ENCODE peak calls at places on chromosome 4, in five cellular contexts. X is non-pigmented ciliary epithelial cell, H is NCI-H2171, W is stromal cell of bone marrow, S is substantia nigra. E is an unnamed sample.

GRCh38 chr4:126807132-126807531 is 825.6 kb upstream of the INTU start:
- DNase-seq in X (no peak), H (no peak), W (no peak), S (no peak), E (no peak)

GRCh38 chr4:123505077-123505456 is 108.5 kb downstream of the SPRY1 start:
- DNase-seq in X (no peak), H (no peak), W (no peak), S (no peak), E (no peak)

GRCh38 chr4:153785830-153786721 is 2.8 kb downstream of the SFRP2 start:
- DNase-seq in X (no peak), H (no peak), W (no peak), S (no peak), E (no peak)

GRCh38 chr4:165301833-165302232 is 25.6 kb upstream of the MSMO1 start:
- DNase-seq in X (no peak), H (no peak), W (no peak), S (no peak), E (no peak)

GRCh38 chr4:76108467-76109181 is 34.1 kb downstream of the ART3 start:
- DNase-seq in X (no peak), H (no peak), W (peak), S (no peak), E (no peak)

GRCh38 chr4:169163495-169163894 is 107.3 kb downstream of the SH3RF1 start:
- DNase-seq in X (no peak), H (no peak), W (no peak), S (no peak), E (no peak)

GRCh38 chr4:176939445-176939844 is 146.7 kb upstream of the VEGFC start:
- DNase-seq in X (peak), H (no peak), W (peak), S (no peak), E (no peak)

GRCh38 chr4:101367201-101367600 is 19.9 kb upstream of the PPP3CA start:
- DNase-seq in X (peak), H (no peak), W (peak), S (no peak), E (no peak)

GRCh38 chr4:113840850-113841249 is 79.3 kb upstream of the CAMK2D start:
- DNase-seq in X (no peak), H (no peak), W (no peak), S (no peak), E (no peak)

GRCh38 chr4:184347251-184348239 is 126.8 kb downstream of the IRF2 start:
- DNase-seq in X (no peak), H (peak), W (no peak), S (no peak), E (peak)

GRCh38 chr4:11028334-11028733 is 343.8 kb upstream of the CLNK start:
- DNase-seq in X (no peak), H (no peak), W (no peak), S (no peak), E (no peak)

GRCh38 chr4:123260429-123261052 is 136.1 kb upstream of the SPRY1 start:
- DNase-seq in X (no peak), H (no peak), W (no peak), S (no peak), E (no peak)

GRCh38 chr4:3414421-3415279 is 27.1 kb upstream of the HGFAC start:
- DNase-seq in X (no peak), H (no peak), W (no peak), S (no peak), E (no peak)

GRCh38 chr4:186719925-186720694 is 3.5 kb downstream of the FAT1 start:
- DNase-seq in X (no peak), H (no peak), W (no peak), S (no peak), E (no peak)

GRCh38 chr4:165512464-165512863 is 133.7 kb downstream of the CPE start:
- DNase-seq in X (no peak), H (peak), W (no peak), S (no peak), E (no peak)

GRCh38 chr4:7193040-7193958 is 961 bp downstream of the SORCS2 start:
- DNase-seq in X (no peak), H (no peak), W (no peak), S (no peak), E (no peak)

GRCh38 chr4:26150948-26151347 is 169.9 kb upstream of the RBPJ start:
- DNase-seq in X (no peak), H (no peak), W (peak), S (no peak), E (peak)

GRCh38 chr4:171849823-171850222 is 36.6 kb downstream of the GALNTL6 start:
- DNase-seq in X (no peak), H (no peak), W (no peak), S (no peak), E (no peak)

GRCh38 chr4:139568206-139568969 is 12.4 kb upstream of the SETD7 start:
- DNase-seq in X (no peak), H (no peak), W (no peak), S (no peak), E (no peak)

GRCh38 chr4:61336911-61337310 is 136.8 kb downstream of the ADGRL3 start:
- DNase-seq in X (no peak), H (no peak), W (no peak), S (no peak), E (no peak)

GRCh38 chr4:146158036-146158745 is 17.3 kb upstream of the LSM6 start:
- DNase-seq in X (no peak), H (no peak), W (no peak), S (no peak), E (no peak)

GRCh38 chr4:156347412-156348075 is 393.9 kb upstream of the CTSO start:
- DNase-seq in X (no peak), H (no peak), W (no peak), S (no peak), E (no peak)

GRCh38 chr4:79209822-79210635 is 115.8 kb downstream of the NAA11 start:
- DNase-seq in X (peak), H (peak), W (no peak), S (no peak), E (peak)

GRCh38 chr4:15100380-15100779 is 98.1 kb downstream of the CPEB2 start:
- DNase-seq in X (no peak), H (no peak), W (no peak), S (no peak), E (no peak)

GRCh38 chr4:185204238-185204910 is 574 bp upstream of the CFAP97 start:
- DNase-seq in X (no peak), H (no peak), W (no peak), S (no peak), E (no peak)

GRCh38 chr4:56843421-56843899 is 22.0 kb upstream of the SPINK2 start:
- DNase-seq in X (no peak), H (no peak), W (no peak), S (no peak), E (no peak)

GRCh38 chr4:130183096-130183495 is 1087.1 kb downstream of the C4orf33 start:
- DNase-seq in X (no peak), H (no peak), W (no peak), S (no peak), E (no peak)

GRCh38 chr4:127309360-127310095 is 323.2 kb upstream of the INTU start:
- DNase-seq in X (peak), H (no peak), W (peak), S (no peak), E (no peak)

GRCh38 chr4:149823770-149824221 is 8.2 kb upstream of the IQCM start:
- DNase-seq in X (peak), H (no peak), W (peak), S (no peak), E (no peak)

GRCh38 chr4:151532001-151532708 is 123.2 kb downstream of the FHIP1A start:
- DNase-seq in X (no peak), H (no peak), W (no peak), S (no peak), E (no peak)

GRCh38 chr4:10079951-10080873 is 36.4 kb downstream of the WDR1 start:
- DNase-seq in X (no peak), H (no peak), W (no peak), S (no peak), E (no peak)

GRCh38 chr4:98162696-98163095 is 19.4 kb upstream of the STPG2 start:
- DNase-seq in X (no peak), H (no peak), W (no peak), S (no peak), E (no peak)

GRCh38 chr4:145452447-145453162 is 29.0 kb upstream of the SMAD1 start:
- DNase-seq in X (no peak), H (no peak), W (no peak), S (no peak), E (no peak)

GRCh38 chr4:189092596-189092995 is 848.1 kb upstream of the FRG1 start:
- DNase-seq in X (no peak), H (no peak), W (no peak), S (no peak), E (no peak)

GRCh38 chr4:173405840-173406606 is 7.1 kb upstream of the SCRG1 start:
- DNase-seq in X (no peak), H (no peak), W (no peak), S (no peak), E (no peak)

GRCh38 chr4:16727218-16727617 is 171.2 kb downstream of the LDB2 start:
- DNase-seq in X (no peak), H (no peak), W (no peak), S (no peak), E (no peak)

GRCh38 chr4:76806336-76806735 is 91.6 kb downstream of the SOWAHB start:
- DNase-seq in X (no peak), H (no peak), W (no peak), S (no peak), E (no peak)

E was measured in GF-D8.